ENCODE peak calls at places on chromosome 1, in six cellular contexts. B is B cell; X is posterior vena cava; J is effector memory CD8-positive, alpha-beta T cell; H is RCC 7860; S is NCI-H2081 treated with DMSO at 0.1 percent for 48 hours. W is an unnamed sample.

GRCh38 chr1:225811622-225812487 is 1.9 kb downstream of the EPHX1 start:
- DNase-seq in B (no peak), X (no peak), J (no peak), H (no peak), S (no peak), W (no peak)

GRCh38 chr1:234968470-234968869 is 160.2 kb downstream of the TOMM20 start:
- DNase-seq in B (no peak), X (no peak), J (no peak), H (no peak), S (no peak), W (no peak)

GRCh38 chr1:180923024-180923841 is 10.5 kb downstream of the KIAA1614 start:
- DNase-seq in B (no peak), X (no peak), J (no peak), H (no peak), S (no peak), W (no peak)

GRCh38 chr1:195604287-195604686 is 1004.0 kb downstream of the KCNT2 start:
- DNase-seq in B (no peak), X (no peak), J (no peak), H (peak), S (no peak), W (no peak)

GRCh38 chr1:30757196-30757949 is at the start of gene LAPTM5:
- DNase-seq in B (peak), X (peak), J (no peak), H (no peak), S (no peak), W (peak)

GRCh38 chr1:207002731-207003146 is 29.8 kb downstream of the C1orf116 start:
- DNase-seq in B (no peak), X (no peak), J (no peak), H (no peak), S (no peak), W (no peak)

GRCh38 chr1:27522860-27523665 is 33.1 kb upstream of the WASF2 start:
- DNase-seq in B (no peak), X (peak), J (no peak), H (no peak), S (no peak), W (peak)

GRCh38 chr1:181737056-181737455 is 253.7 kb downstream of the CACNA1E start:
- DNase-seq in B (no peak), X (no peak), J (no peak), H (no peak), S (no peak), W (no peak)

GRCh38 chr1:2452583-2453315 is 23.3 kb upstream of the PLCH2 start:
- DNase-seq in B (no peak), X (no peak), J (no peak), H (no peak), S (no peak), W (no peak)

GRCh38 chr1:179126338-179127060 is 44.6 kb downstream of the TOR3A start:
- DNase-seq in B (no peak), X (no peak), J (no peak), H (peak), S (no peak), W (no peak)

GRCh38 chr1:72341661-72342060 is 59.3 kb upstream of the NEGR1 start:
- DNase-seq in B (no peak), X (no peak), J (no peak), H (no peak), S (no peak), W (no peak)

GRCh38 chr1:110049801-110050601 is 15.6 kb downstream of the STRIP1 start:
- DNase-seq in B (no peak), X (no peak), J (no peak), H (no peak), S (no peak), W (no peak)

GRCh38 chr1:62841587-62842169 is 57.7 kb downstream of the ATG4C start:
- DNase-seq in B (no peak), X (no peak), J (peak), H (peak), S (peak), W (peak)

GRCh38 chr1:94335950-94336349 is 82.2 kb upstream of the ABCD3 start:
- DNase-seq in B (no peak), X (no peak), J (no peak), H (peak), S (peak), W (peak)

GRCh38 chr1:36572142-36572715 is 89.5 kb upstream of the CSF3R start:
- DNase-seq in B (no peak), X (peak), J (no peak), H (no peak), S (no peak), W (no peak)

GRCh38 chr1:26477446-26478152 is 5.4 kb downstream of the HMGN2 start:
- DNase-seq in B (no peak), X (no peak), J (no peak), H (no peak), S (no peak), W (peak)

GRCh38 chr1:248805905-248806304 is 19.8 kb downstream of the SH3BP5L start:
- DNase-seq in B (no peak), X (no peak), J (no peak), H (no peak), S (no peak), W (peak)

GRCh38 chr1:2237773-2238172 is 9.7 kb downstream of the SKI start:
- DNase-seq in B (no peak), X (no peak), J (no peak), H (no peak), S (no peak), W (no peak)

GRCh38 chr1:5444365-5444890 is 547.8 kb downstream of the NPHP4 start:
- DNase-seq in B (no peak), X (no peak), J (no peak), H (no peak), S (no peak), W (peak)

GRCh38 chr1:59543211-59543668 is 246.3 kb downstream of the FGGY start:
- DNase-seq in B (no peak), X (no peak), J (no peak), H (peak), S (no peak), W (no peak)

W was measured in OCI-LY7.